ENCODE peak calls at places on chromosome 14, in seven cellular contexts. One of them, this sample, is unnamed.

GRCh38 chr14:34363733-34364134 is 98.3 kb downstream of the SPTSSA start:
- DNase-seq in H1: no peak
- DNase-seq in mesenchymal stem cell: peak; percentile 15
- DNase-seq in trophoblast cell: no peak
- DNase-seq in mesendoderm: peak; percentile 49
- DNase-seq in IMR-90: no peak
- DNase-seq in H9: no peak
- DNase-seq in this sample: no peak

GRCh38 chr14:52043690-52044089 is 25.2 kb downstream of the NID2 start:
- DNase-seq in mesenchymal stem cell: peak; percentile 57
- DNase-seq in mesendoderm: peak; percentile 67
- DNase-seq in trophoblast cell: peak; percentile 81
- DNase-seq in H9: peak; percentile 74
- DNase-seq in H1: no peak
- DNase-seq in IMR-90: peak; percentile 23
- DNase-seq in this sample: no peak

GRCh38 chr14:53399057-53399456 is 245.9 kb upstream of the DDHD1 start:
- DNase-seq in H1: peak; percentile 23
- DNase-seq in mesendoderm: peak; percentile 93
- DNase-seq in H9: peak; percentile 44
- DNase-seq in mesenchymal stem cell: peak; percentile 68
- DNase-seq in trophoblast cell: peak; percentile 9
- DNase-seq in IMR-90: peak; percentile 76
- DNase-seq in this sample: peak; percentile 11

GRCh38 chr14:20679907-20680306 is 4.5 kb upstream of the RNASE4 start:
- DNase-seq in IMR-90: peak; percentile 37
- DNase-seq in mesenchymal stem cell: peak; percentile 22
- DNase-seq in H1: no peak
- DNase-seq in mesendoderm: peak; percentile 47
- DNase-seq in H9: no peak
- DNase-seq in trophoblast cell: peak; percentile 62
- DNase-seq in this sample: no peak

GRCh38 chr14:74882103-74882920 is 596 bp downstream of the DLST start:
- DNase-seq in H1: no peak
- DNase-seq in IMR-90: peak; percentile 41
- DNase-seq in H9: no peak
- DNase-seq in mesenchymal stem cell: peak; percentile 87
- DNase-seq in trophoblast cell: peak; percentile 58
- DNase-seq in mesendoderm: peak; percentile 51
- DNase-seq in this sample: peak; percentile 17

GRCh38 chr14:31954991-31955390 is 122.1 kb upstream of the ARHGAP5 start:
- DNase-seq in IMR-90: peak; percentile 18
- DNase-seq in mesendoderm: no peak
- DNase-seq in mesenchymal stem cell: no peak
- DNase-seq in H9: no peak
- DNase-seq in H1: no peak
- DNase-seq in trophoblast cell: no peak
- DNase-seq in this sample: no peak

GRCh38 chr14:82725188-82725587 is 1191.5 kb upstream of the SEL1L start:
- DNase-seq in trophoblast cell: no peak
- DNase-seq in H9: no peak
- DNase-seq in mesenchymal stem cell: no peak
- DNase-seq in IMR-90: no peak
- DNase-seq in H1: no peak
- DNase-seq in mesendoderm: no peak
- DNase-seq in this sample: no peak

GRCh38 chr14:76939015-76939742 is 89.3 kb downstream of the IRF2BPL start:
- DNase-seq in IMR-90: no peak
- DNase-seq in H1: no peak
- DNase-seq in H9: no peak
- DNase-seq in trophoblast cell: no peak
- DNase-seq in mesendoderm: no peak
- DNase-seq in mesenchymal stem cell: no peak
- DNase-seq in this sample: no peak

GRCh38 chr14:100532916-100533630 is 54.1 kb downstream of the BEGAIN start:
- DNase-seq in H9: no peak
- DNase-seq in IMR-90: peak; percentile 30
- DNase-seq in trophoblast cell: no peak
- DNase-seq in H1: no peak
- DNase-seq in mesenchymal stem cell: no peak
- DNase-seq in mesendoderm: no peak
- DNase-seq in this sample: no peak

GRCh38 chr14:93199031-93199430 is 7.8 kb downstream of the GON7 start:
- DNase-seq in H9: no peak
- DNase-seq in IMR-90: no peak
- DNase-seq in H1: no peak
- DNase-seq in mesendoderm: no peak
- DNase-seq in mesenchymal stem cell: no peak
- DNase-seq in trophoblast cell: no peak
- DNase-seq in this sample: no peak

GRCh38 chr14:81525129-81525528 is 8.5 kb downstream of the SEL1L start:
- DNase-seq in H1: no peak
- DNase-seq in trophoblast cell: no peak
- DNase-seq in mesendoderm: no peak
- DNase-seq in mesenchymal stem cell: no peak
- DNase-seq in H9: no peak
- DNase-seq in IMR-90: no peak
- DNase-seq in this sample: no peak

GRCh38 chr14:86654558-86655184 is 1124.7 kb downstream of the FLRT2 start:
- DNase-seq in trophoblast cell: peak; percentile 69
- DNase-seq in mesendoderm: peak; percentile 83
- DNase-seq in H9: peak; percentile 66
- DNase-seq in IMR-90: peak; percentile 26
- DNase-seq in H1: no peak
- DNase-seq in mesenchymal stem cell: peak; percentile 21
- DNase-seq in this sample: peak; percentile 51

GRCh38 chr14:66508846-66509621 is 1.1 kb downstream of the GPHN start:
- DNase-seq in IMR-90: peak; percentile 15
- DNase-seq in trophoblast cell: peak; percentile 37
- DNase-seq in mesenchymal stem cell: peak; percentile 47
- DNase-seq in H1: no peak
- DNase-seq in H9: peak; percentile 31
- DNase-seq in mesendoderm: peak; percentile 47
- DNase-seq in this sample: peak; percentile 33

GRCh38 chr14:92217956-92218355 is 96.2 kb downstream of the CPSF2 start:
- DNase-seq in H1: no peak
- DNase-seq in trophoblast cell: no peak
- DNase-seq in mesenchymal stem cell: no peak
- DNase-seq in H9: no peak
- DNase-seq in mesendoderm: no peak
- DNase-seq in IMR-90: no peak
- DNase-seq in this sample: no peak

GRCh38 chr14:66009104-66009503 is 477.1 kb upstream of the CCDC196 start:
- DNase-seq in H1: no peak
- DNase-seq in mesenchymal stem cell: peak; percentile 91
- DNase-seq in mesendoderm: peak; percentile 94
- DNase-seq in H9: no peak
- DNase-seq in IMR-90: peak; percentile 12
- DNase-seq in trophoblast cell: peak; percentile 95
- DNase-seq in this sample: peak; percentile 11

GRCh38 chr14:37665951-37666350 is 70.5 kb downstream of the TTC6 start:
- DNase-seq in IMR-90: no peak
- DNase-seq in H1: no peak
- DNase-seq in mesendoderm: no peak
- DNase-seq in trophoblast cell: no peak
- DNase-seq in H9: no peak
- DNase-seq in mesenchymal stem cell: no peak
- DNase-seq in this sample: no peak

GRCh38 chr14:99351166-99352007 is 79.4 kb upstream of the BCL11B start:
- DNase-seq in IMR-90: no peak
- DNase-seq in trophoblast cell: no peak
- DNase-seq in H1: no peak
- DNase-seq in mesendoderm: no peak
- DNase-seq in mesenchymal stem cell: no peak
- DNase-seq in H9: no peak
- DNase-seq in this sample: no peak

GRCh38 chr14:91935621-91936020 is 11.9 kb downstream of the FBLN5 start:
- DNase-seq in H9: no peak
- DNase-seq in mesenchymal stem cell: no peak
- DNase-seq in IMR-90: no peak
- DNase-seq in H1: no peak
- DNase-seq in mesendoderm: no peak
- DNase-seq in trophoblast cell: no peak
- DNase-seq in this sample: no peak

GRCh38 chr14:68730811-68731425 is 61.9 kb downstream of the ZFP36L1 start:
- DNase-seq in H1: no peak
- DNase-seq in trophoblast cell: no peak
- DNase-seq in mesenchymal stem cell: no peak
- DNase-seq in mesendoderm: peak; percentile 64
- DNase-seq in IMR-90: no peak
- DNase-seq in H9: peak; percentile 37
- DNase-seq in this sample: peak; percentile 71

GRCh38 chr14:53183611-53184010 is 30.5 kb upstream of the DDHD1 start:
- DNase-seq in trophoblast cell: peak; percentile 35
- DNase-seq in mesenchymal stem cell: peak; percentile 63
- DNase-seq in IMR-90: no peak
- DNase-seq in H1: no peak
- DNase-seq in H9: no peak
- DNase-seq in mesendoderm: peak; percentile 4
- DNase-seq in this sample: no peak

GRCh38 chr14:98591161-98591560 is 680.8 kb downstream of the BCL11B start:
- DNase-seq in trophoblast cell: no peak
- DNase-seq in mesendoderm: no peak
- DNase-seq in H9: no peak
- DNase-seq in IMR-90: no peak
- DNase-seq in H1: no peak
- DNase-seq in mesenchymal stem cell: no peak
- DNase-seq in this sample: no peak

GRCh38 chr14:52012635-52013034 is 23.3 kb downstream of the RTRAF start:
- DNase-seq in mesendoderm: no peak
- DNase-seq in H9: no peak
- DNase-seq in trophoblast cell: no peak
- DNase-seq in mesenchymal stem cell: peak; percentile 41
- DNase-seq in H1: no peak
- DNase-seq in IMR-90: no peak
- DNase-seq in this sample: no peak

GRCh38 chr14:94011795-94012194 is 14.3 kb upstream of the OTUB2 start:
- DNase-seq in H1: no peak
- DNase-seq in mesenchymal stem cell: peak; percentile 6
- DNase-seq in mesendoderm: no peak
- DNase-seq in H9: no peak
- DNase-seq in IMR-90: no peak
- DNase-seq in trophoblast cell: no peak
- DNase-seq in this sample: no peak

GRCh38 chr14:91398192-91398591 is 19.4 kb downstream of the CCDC88C start:
- DNase-seq in H9: no peak
- DNase-seq in mesendoderm: no peak
- DNase-seq in H1: no peak
- DNase-seq in IMR-90: no peak
- DNase-seq in trophoblast cell: no peak
- DNase-seq in mesenchymal stem cell: no peak
- DNase-seq in this sample: no peak

GRCh38 chr14:95274874-95275273 is 44.8 kb downstream of the CLMN start:
- DNase-seq in H9: peak; percentile 7
- DNase-seq in IMR-90: no peak
- DNase-seq in mesendoderm: no peak
- DNase-seq in mesenchymal stem cell: no peak
- DNase-seq in H1: no peak
- DNase-seq in trophoblast cell: peak; percentile 95
- DNase-seq in this sample: no peak

GRCh38 chr14:51304956-51305355 is 64.9 kb downstream of the TMX1 start:
- DNase-seq in H1: no peak
- DNase-seq in mesenchymal stem cell: peak; percentile 99
- DNase-seq in mesendoderm: no peak
- DNase-seq in H9: no peak
- DNase-seq in IMR-90: peak; percentile 96
- DNase-seq in trophoblast cell: no peak
- DNase-seq in this sample: no peak

GRCh38 chr14:74257988-74258704 is 18.9 kb downstream of the VSX2 start:
- DNase-seq in H1: no peak
- DNase-seq in H9: no peak
- DNase-seq in mesendoderm: no peak
- DNase-seq in IMR-90: no peak
- DNase-seq in mesenchymal stem cell: no peak
- DNase-seq in trophoblast cell: peak; percentile 39
- DNase-seq in this sample: no peak

GRCh38 chr14:66496188-66496807 is 10.1 kb downstream of the CCDC196 start:
- DNase-seq in H1: no peak
- DNase-seq in IMR-90: no peak
- DNase-seq in mesenchymal stem cell: no peak
- DNase-seq in mesendoderm: no peak
- DNase-seq in H9: no peak
- DNase-seq in trophoblast cell: no peak
- DNase-seq in this sample: no peak

GRCh38 chr14:99519931-99520421 is 38.8 kb downstream of the CCNK start:
- DNase-seq in mesenchymal stem cell: no peak
- DNase-seq in mesendoderm: no peak
- DNase-seq in H9: no peak
- DNase-seq in IMR-90: no peak
- DNase-seq in trophoblast cell: no peak
- DNase-seq in H1: no peak
- DNase-seq in this sample: no peak

GRCh38 chr14:103517626-103518415 is 4.8 kb downstream of the CKB start:
- DNase-seq in H9: no peak
- DNase-seq in mesenchymal stem cell: no peak
- DNase-seq in IMR-90: no peak
- DNase-seq in trophoblast cell: no peak
- DNase-seq in H1: no peak
- DNase-seq in mesendoderm: no peak
- DNase-seq in this sample: no peak
- H3K9ac ChIP-seq in H9: no peak overlapping the region
- H3K9ac ChIP-seq in mesenchymal stem cell: peak overlapping the region; percentile 71
- H3K9ac ChIP-seq in IMR-90: peak overlapping the region; percentile 16
- H3K9ac ChIP-seq in trophoblast cell: no peak overlapping the region
- H3K9ac ChIP-seq in H1: no peak overlapping the region
- H3K9ac ChIP-seq in mesendoderm: no peak overlapping the region
- H3K9ac ChIP-seq in this sample: peak overlapping the region; percentile 67

GRCh38 chr14:24060443-24060842 is 8.6 kb downstream of the CARMIL3 start:
- DNase-seq in trophoblast cell: no peak
- DNase-seq in H1: no peak
- DNase-seq in mesendoderm: no peak
- DNase-seq in IMR-90: no peak
- DNase-seq in H9: no peak
- DNase-seq in mesenchymal stem cell: no peak
- DNase-seq in this sample: no peak
- H3K4me1 ChIP-seq in trophoblast cell: no peaks in the 10 kb centered on the region
- H3K4me1 ChIP-seq in H1: no peaks in the 10 kb centered on the region
- H3K4me1 ChIP-seq in mesendoderm: no peaks in the 10 kb centered on the region
- H3K4me1 ChIP-seq in IMR-90: no peaks in the 10 kb centered on the region
- H3K4me1 ChIP-seq in H9: no peaks in the 10 kb centered on the region
- H3K4me1 ChIP-seq in mesenchymal stem cell: peaks cover 5% of the 10 kb centered on the region
- H3K4me1 ChIP-seq in this sample: peaks cover 7% of the 10 kb centered on the region

DNA sequence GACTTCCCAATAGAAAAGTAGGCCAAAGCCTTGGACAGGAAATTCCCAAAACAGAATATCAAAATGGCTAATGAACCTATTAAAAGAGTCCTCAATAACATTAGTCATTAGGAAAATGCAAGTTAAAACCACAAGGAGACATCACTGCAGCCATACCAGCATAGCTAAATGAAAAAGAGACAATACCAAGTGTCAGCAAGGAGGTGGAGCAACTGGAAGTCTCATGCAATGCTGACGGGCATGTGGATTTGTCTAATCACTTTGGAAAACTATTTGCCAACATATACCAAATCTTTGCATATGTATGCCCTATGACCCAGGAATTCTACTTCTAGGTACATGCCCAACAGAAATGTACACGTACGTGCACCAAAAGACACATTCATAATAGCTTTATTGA is 60.5 kb upstream of the PLEKHG3 start:
- DNase-seq in mesenchymal stem cell: no peak
- DNase-seq in H9: no peak
- DNase-seq in trophoblast cell: peak; percentile 72
- DNase-seq in mesendoderm: no peak
- DNase-seq in IMR-90: no peak
- DNase-seq in H1: no peak
- DNase-seq in this sample: no peak
- H3K23ac ChIP-seq in mesenchymal stem cell: no peak overlapping the region
- H3K23ac ChIP-seq in H9: no peak overlapping the region
- H3K23ac ChIP-seq in trophoblast cell: no peak overlapping the region
- H3K23ac ChIP-seq in mesendoderm: no peak overlapping the region
- H3K23ac ChIP-seq in IMR-90: no peak overlapping the region
- H3K23ac ChIP-seq in H1: no peak overlapping the region
- H3K23ac ChIP-seq in this sample: no peak overlapping the region

GRCh38 chr14:23153891-23154796 is 29.3 kb downstream of the SLC7A8 start:
- DNase-seq in mesendoderm: peak; percentile 72
- DNase-seq in IMR-90: no peak
- DNase-seq in trophoblast cell: peak; percentile 52
- DNase-seq in H1: no peak
- DNase-seq in mesenchymal stem cell: no peak
- DNase-seq in H9: peak; percentile 86
- DNase-seq in this sample: no peak
- H3K9ac ChIP-seq in mesendoderm: peak overlapping the region; percentile 18
- H3K9ac ChIP-seq in IMR-90: no peak overlapping the region
- H3K9ac ChIP-seq in trophoblast cell: no peak overlapping the region
- H3K9ac ChIP-seq in H1: no peak overlapping the region
- H3K9ac ChIP-seq in mesenchymal stem cell: peak overlapping the region; percentile 91
- H3K9ac ChIP-seq in H9: no peak overlapping the region
- H3K9ac ChIP-seq in this sample: no peak overlapping the region

This sample was measured in neuronal stem cell.